ENCODE peak calls at places on chromosomes 5 and 9, in ten cellular contexts. A, L, E, R, H, Y, S, Q, P and G are unnamed samples.

GRCh38 chr9:127112683-127113539 is 9.5 kb downstream of the ANGPTL2 start:
- DNase-seq in A (peak; percentile 37), L (no peak), E (no peak), R (no peak), H (peak; percentile 70), Y (no peak), S (no peak), Q (no peak), P (no peak), G (no peak)

GRCh38 chr9:4904322-4905134 is 80.5 kb upstream of the JAK2 start:
- DNase-seq in A (peak; percentile 79), L (no peak), E (no peak), R (no peak), H (no peak), Y (no peak), S (no peak), Q (no peak), P (no peak), G (no peak)

GRCh38 chr5:1110930-1111726 is 735 bp downstream of the SLC12A7 start:
- DNase-seq in A (peak; percentile 43), L (no peak), E (no peak), R (peak; percentile 20), H (peak; percentile 73), Y (peak; percentile 49), S (no peak), Q (no peak), P (no peak), G (no peak)

GRCh38 chr5:150599917-150600511 is 40.4 kb upstream of the SYNPO start:
- DNase-seq in A (peak; percentile 70), L (peak; percentile 64), E (no peak), R (no peak), H (peak; percentile 83), Y (no peak), S (no peak), Q (peak; percentile 84), P (peak; percentile 29), G (no peak)

GRCh38 chr5:123937230-123937629 is 425.3 kb downstream of the CSNK1G3 start:
- DNase-seq in A (peak; percentile 68), L (no peak), E (no peak), R (no peak), H (no peak), Y (peak; percentile 46), S (peak; percentile 15), Q (no peak), P (peak; percentile 6), G (peak; percentile 27)

GRCh38 chr9:124267271-124267807 is 9.6 kb downstream of the NEK6 start:
- DNase-seq in A (peak; percentile 95), L (peak; percentile 67), E (no peak), R (no peak), H (peak; percentile 92), Y (no peak), S (no peak), Q (no peak), P (peak; percentile 48), G (no peak)

GRCh38 chr5:63401434-63402046 is 560.7 kb downstream of the HTR1A start:
- DNase-seq in A (peak; percentile 15), L (no peak), E (no peak), R (peak; percentile 52), H (peak; percentile 56), Y (peak; percentile 39), S (no peak), Q (no peak), P (peak; percentile 71), G (no peak)

GRCh38 chr9:135336722-135337490 is 142.7 kb upstream of the PPP1R26 start:
- DNase-seq in A (no peak), L (no peak), E (no peak), R (no peak), H (peak; percentile 22), Y (no peak), S (no peak), Q (no peak), P (no peak), G (no peak)

GRCh38 chr5:115549154-115549553 is 4.6 kb upstream of the FEM1C start:
- DNase-seq in A (peak; percentile 61), L (no peak), E (no peak), R (no peak), H (no peak), Y (no peak), S (peak; percentile 34), Q (no peak), P (no peak), G (peak; percentile 53)

GRCh38 chr9:124767830-124768229 is 3.3 kb downstream of the NR6A1 start:
- DNase-seq in A (no peak), L (no peak), E (no peak), R (no peak), H (no peak), Y (no peak), S (no peak), Q (no peak), P (no peak), G (no peak)

GRCh38 chr5:123438902-123439301 is 15.7 kb upstream of the CEP120 start:
- DNase-seq in A (peak; percentile 60), L (no peak), E (no peak), R (peak; percentile 34), H (no peak), Y (no peak), S (no peak), Q (no peak), P (no peak), G (no peak)

GRCh38 chr5:15897609-15898008 is 282.0 kb downstream of the MARCHF11 start:
- DNase-seq in A (peak; percentile 42), L (no peak), E (no peak), R (no peak), H (no peak), Y (no peak), S (no peak), Q (no peak), P (no peak), G (no peak)

GRCh38 chr5:159095218-159095617 is 4.5 kb downstream of the EBF1 start:
- DNase-seq in A (no peak), L (no peak), E (no peak), R (no peak), H (no peak), Y (no peak), S (peak; percentile 51), Q (peak; percentile 26), P (no peak), G (no peak)

GRCh38 chr9:129489838-129490582 is 130.9 kb downstream of the C9orf50 start:
- DNase-seq in A (peak; percentile 44), L (no peak), E (peak; percentile 73), R (peak; percentile 48), H (no peak), Y (no peak), S (no peak), Q (peak; percentile 71), P (no peak), G (no peak)

GRCh38 chr5:77798448-77798847 is 22.3 kb upstream of the TBCA start:
- DNase-seq in A (no peak), L (no peak), E (no peak), R (no peak), H (no peak), Y (no peak), S (no peak), Q (no peak), P (peak; percentile 2), G (no peak)

GRCh38 chr9:99103505-99103904 is 1.4 kb upstream of the TGFBR1 start:
- DNase-seq in A (no peak), L (no peak), E (no peak), R (no peak), H (no peak), Y (no peak), S (no peak), Q (peak; percentile 20), P (no peak), G (no peak)

GRCh38 chr9:79616971-79617370 is 45.2 kb downstream of the TLE4 start:
- DNase-seq in A (no peak), L (no peak), E (no peak), R (no peak), H (no peak), Y (no peak), S (no peak), Q (peak; percentile 29), P (no peak), G (no peak)

GRCh38 chr5:13946111-13946510 is 1.6 kb upstream of the DNAH5 start:
- DNase-seq in A (peak; percentile 14), L (no peak), E (no peak), R (no peak), H (no peak), Y (no peak), S (no peak), Q (no peak), P (no peak), G (no peak)

GRCh38 chr5:146042628-146043279 is 62.6 kb downstream of the PLAC8L1 start:
- DNase-seq in A (peak; percentile 34), L (no peak), E (no peak), R (no peak), H (no peak), Y (no peak), S (no peak), Q (no peak), P (no peak), G (no peak)

GRCh38 chr5:148238395-148238794 is at the start of gene MARCOL:
- DNase-seq in A (no peak), L (no peak), E (no peak), R (no peak), H (no peak), Y (no peak), S (no peak), Q (no peak), P (no peak), G (no peak)

GRCh38 chr5:96187309-96188027 is 225.8 kb upstream of the ELL2 start:
- DNase-seq in A (no peak), L (no peak), E (no peak), R (no peak), H (no peak), Y (no peak), S (no peak), Q (no peak), P (no peak), G (no peak)

GRCh38 chr9:117029341-117029740 is 342.2 kb downstream of the TRIM32 start:
- DNase-seq in A (no peak), L (no peak), E (no peak), R (no peak), H (no peak), Y (no peak), S (no peak), Q (no peak), P (no peak), G (no peak)

GRCh38 chr5:71938886-71939285 is 168.4 kb upstream of the MAP1B start:
- DNase-seq in A (no peak), L (no peak), E (no peak), R (no peak), H (peak; percentile 51), Y (no peak), S (no peak), Q (no peak), P (no peak), G (no peak)

GRCh38 chr5:55407059-55407684 is 99.4 kb downstream of the MTREX start:
- DNase-seq in A (peak; percentile 84), L (no peak), E (no peak), R (no peak), H (no peak), Y (peak; percentile 26), S (no peak), Q (no peak), P (peak; percentile 56), G (no peak)

GRCh38 chr5:123610665-123611406 is 98.9 kb downstream of the CSNK1G3 start:
- DNase-seq in A (peak; percentile 79), L (no peak), E (peak; percentile 28), R (peak; percentile 8), H (no peak), Y (peak; percentile 35), S (peak; percentile 22), Q (no peak), P (peak; percentile 70), G (peak; percentile 33)

GRCh38 chr9:30713279-30713678 is 1671.2 kb upstream of the ACO1 start:
- DNase-seq in A (no peak), L (no peak), E (no peak), R (no peak), H (no peak), Y (no peak), S (no peak), Q (no peak), P (peak; percentile 9), G (no peak)

GRCh38 chr5:140574165-140574564 is 9.5 kb downstream of the SLC35A4 start:
- DNase-seq in A (no peak), L (no peak), E (no peak), R (no peak), H (no peak), Y (no peak), S (no peak), Q (no peak), P (no peak), G (no peak)

GRCh38 chr9:87676976-87677775 is 48.7 kb upstream of the CTSL start:
- DNase-seq in A (peak; percentile 48), L (no peak), E (no peak), R (no peak), H (no peak), Y (no peak), S (no peak), Q (no peak), P (peak; percentile 5), G (no peak)